ENCODE peak calls at places on chromosomes 4 and X, in seven cellular contexts. X, G, U, P, L, F and B are unnamed samples. For H3K27me3, the result is how much of the 10 kb centered on the place peaks cover.

GRCh38 chrX:10062352-10062751 is 94.4 kb upstream of the CLCN4 start:
- DNase-seq in P (no peak), X (no peak), U (no peak), G (no peak), L (no peak), F (no peak), B (no peak)

GRCh38 chrX:136268051-136269048 is 17.1 kb upstream of the MAP7D3 start:
- DNase-seq in G (no peak), F (no peak), U (peak), P (no peak), X (no peak), L (no peak), B (no peak)

GRCh38 chr4:84690481-84690880 is 107.6 kb downstream of the CDS1 start:
- DNase-seq in U (no peak), F (no peak), L (no peak), G (no peak), X (no peak), P (no peak), B (no peak)

GRCh38 chrX:131305926-131306325 is 16.8 kb upstream of the IGSF1 start:
- DNase-seq in L (no peak), U (no peak), F (no peak), G (no peak), X (no peak), P (no peak), B (no peak)

GRCh38 chrX:123464709-123465108 is 268.1 kb downstream of the THOC2 start:
- DNase-seq in G (no peak), P (no peak), F (no peak), X (no peak), L (no peak), U (no peak), B (no peak)

GRCh38 chr4:17811078-17811603 is 362 bp downstream of the NCAPG start:
- DNase-seq in U (no peak), X (no peak), L (peak), P (no peak), F (peak), G (no peak), B (no peak)

GRCh38 chr4:30863031-30863430 is 142.9 kb downstream of the PCDH7 start:
- DNase-seq in F (no peak), G (peak), U (no peak), P (no peak), X (no peak), L (no peak), B (no peak)

GRCh38 chr4:24174622-24175021 is 284.8 kb upstream of the PPARGC1A start:
- DNase-seq in G (no peak), U (no peak), F (no peak), L (no peak), X (no peak), P (no peak), B (no peak)

GRCh38 chr4:4575284-4576211 is 33.7 kb upstream of the STX18 start:
- DNase-seq in X (no peak), L (peak), P (peak), F (peak), G (no peak), U (peak), B (peak)

GRCh38 chr4:172188248-172188976 is 375.2 kb downstream of the GALNTL6 start:
- DNase-seq in F (no peak), L (no peak), G (no peak), P (no peak), X (no peak), U (no peak), B (no peak)

GRCh38 chr4:170420255-170420693 is 330.5 kb upstream of the AADAT start:
- DNase-seq in X (no peak), L (no peak), P (no peak), F (no peak), U (no peak), G (no peak), B (no peak)

GRCh38 chrX:50117477-50117876 is 83.3 kb downstream of the AKAP4 start:
- DNase-seq in F (no peak), G (no peak), L (no peak), P (no peak), X (no peak), U (no peak), B (no peak)

GRCh38 chr4:156547439-156547838 is 424.2 kb downstream of the PDGFC start:
- DNase-seq in U (no peak), P (no peak), G (peak), L (no peak), F (no peak), X (no peak), B (no peak)

GRCh38 chr4:97656034-97656720 is 487.1 kb downstream of the STPG2 start:
- DNase-seq in L (no peak), U (no peak), G (peak), P (no peak), F (no peak), X (no peak), B (no peak)

GRCh38 chr4:152460488-152460887 is 75.4 kb downstream of the FBXW7 start:
- DNase-seq in L (no peak), P (no peak), G (peak), X (no peak), U (no peak), F (no peak), B (no peak)

GRCh38 chrX:136754641-136755040 is 26.1 kb downstream of the ARHGEF6 start:
- DNase-seq in U (no peak), P (no peak), G (no peak), X (no peak), F (no peak), L (peak), B (no peak)

GRCh38 chr4:149896428-149896827 is 80.8 kb upstream of the IQCM start:
- DNase-seq in X (no peak), G (peak), P (no peak), U (no peak), F (no peak), L (peak), B (no peak)

GRCh38 chrX:25442501-25442900 is 426.7 kb upstream of the ARX start:
- DNase-seq in G (no peak), P (no peak), X (no peak), F (no peak), L (no peak), U (no peak), B (no peak)

GRCh38 chrX:42524374-42524773 is 253.6 kb downstream of the PPP1R2C start:
- DNase-seq in P (no peak), G (peak), L (no peak), X (no peak), F (no peak), U (no peak), B (no peak)

GRCh38 chrX:87299563-87300160 is 217.9 kb upstream of the KLHL4 start:
- DNase-seq in X (no peak), U (no peak), F (no peak), P (no peak), L (no peak), G (peak), B (no peak)

GRCh38 chrX:115560978-115561604 is at the start of gene PLS3:
- DNase-seq in F (peak), U (peak), P (peak), L (peak), X (peak), G (peak), B (peak)

GRCh38 chr4:105715692-105716278 is 7.2 kb downstream of the GSTCD start:
- DNase-seq in P (no peak), U (peak), G (peak), L (no peak), X (no peak), F (no peak), B (no peak)

GRCh38 chr4:98536631-98537030 is 121.8 kb downstream of the TSPAN5 start:
- DNase-seq in G (no peak), F (no peak), L (no peak), U (no peak), X (no peak), P (no peak), B (no peak)

GRCh38 chr4:7964890-7965662 is 25.4 kb upstream of the AFAP1 start:
- DNase-seq in X (peak), P (no peak), F (peak), U (no peak), L (peak), G (peak), B (no peak)

GRCh38 chr4:89251396-89251795 is 56.2 kb downstream of the GPRIN3 start:
- DNase-seq in U (no peak), L (no peak), G (no peak), F (no peak), P (no peak), X (no peak), B (no peak)

GRCh38 chr4:137124278-137124932 is 407.9 kb downstream of the PCDH18 start:
- DNase-seq in X (no peak), F (no peak), P (no peak), G (peak), U (peak), L (no peak), B (no peak)

GRCh38 chr4:174633399-174633798 is 111.1 kb upstream of the HPGD start:
- DNase-seq in G (no peak), P (no peak), F (no peak), X (no peak), U (no peak), L (no peak), B (no peak)

GRCh38 chr4:177163532-177163931 is 146.1 kb upstream of the NEIL3 start:
- DNase-seq in L (no peak), P (no peak), G (peak), X (no peak), F (no peak), U (no peak), B (no peak)

GRCh38 chr4:96352051-96352517 is 512.2 kb downstream of the PDHA2 start:
- DNase-seq in L (no peak), G (peak), F (no peak), P (no peak), X (no peak), U (peak), B (no peak)
- TF ChIP-seq CTCF in L (peak), G (peak), F (no peak), P (no peak), X (peak), U (peak), B (no peak)

GRCh38 chr4:54440394-54441223 is 211.5 kb downstream of the PDGFRA start:
- DNase-seq in L (no peak), F (no peak), X (no peak), U (peak), P (no peak), G (peak), B (no peak)
- H3K4me3 ChIP-seq in L (peak), F (no peak), X (no peak), U (peak), P (no peak), G (no peak), B (peak)

DNA sequence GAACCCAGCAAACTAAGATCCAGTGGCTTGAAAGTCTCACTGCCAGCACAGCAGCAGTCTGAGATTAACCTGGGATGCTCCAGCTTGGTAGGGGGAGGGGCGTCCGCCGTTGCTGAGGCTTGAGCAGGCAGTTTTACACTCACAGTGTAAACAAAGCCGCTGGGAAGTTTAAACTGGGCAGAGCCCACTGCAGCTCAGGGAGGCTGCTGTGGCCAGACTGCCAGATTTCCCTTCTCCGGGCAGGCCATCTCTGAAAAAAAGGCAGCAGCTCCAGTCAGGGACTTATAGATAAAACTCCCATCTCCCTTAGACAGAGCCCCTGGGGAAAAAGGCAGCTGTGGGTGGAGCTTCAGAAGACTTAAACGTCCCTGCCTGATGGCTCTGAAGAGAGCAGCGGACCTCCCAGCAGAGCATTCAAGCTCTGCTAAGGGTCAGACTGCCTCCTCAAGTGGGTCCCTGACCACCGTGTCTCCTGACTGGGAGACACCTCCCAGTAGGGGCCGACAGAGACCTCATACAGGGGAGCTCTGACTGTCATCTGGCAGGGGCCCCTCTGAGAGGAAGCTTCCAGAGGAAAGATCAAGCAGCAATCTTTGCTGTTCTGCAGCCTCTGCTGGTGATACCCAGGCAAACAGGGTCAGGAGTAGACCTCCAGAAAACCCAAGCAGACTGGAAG is 45.1 kb upstream of the CDX4 start:
- DNase-seq in L (no peak), G (no peak), P (no peak), X (no peak), U (no peak), F (no peak), B (no peak)
- H3K27me3 ChIP-seq in L (under half), G (under half), P (under half), X (under half), U (under half), F (under half), B (under half)

GRCh38 chr4:153620352-153620751 is 63.7 kb upstream of the TLR2 start:
- DNase-seq in P (no peak), X (no peak), F (no peak), L (no peak), U (no peak), G (no peak), B (no peak)
- TF ChIP-seq CTCF in P (no peak), X (no peak), F (no peak), L (no peak), U (no peak), G (no peak), B (no peak)

DNA sequence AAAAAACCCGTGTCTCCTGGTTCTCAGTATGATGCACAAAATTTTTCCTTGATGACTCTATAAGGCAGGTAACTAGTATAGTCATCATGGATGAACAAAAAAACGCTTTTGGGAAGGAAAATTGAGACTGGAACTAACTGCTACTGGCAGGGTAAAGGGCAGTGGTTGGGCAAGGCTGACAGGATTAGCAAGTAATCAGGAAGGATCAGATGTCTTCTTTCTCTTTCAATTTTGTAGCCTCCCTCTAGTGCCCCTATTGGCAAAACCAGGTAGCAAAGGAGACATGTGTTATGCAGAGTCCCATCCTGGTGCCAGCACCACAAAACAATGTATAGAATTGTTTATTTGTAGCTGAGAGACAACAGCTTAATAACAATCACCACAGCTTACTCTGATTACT is 12.8 kb upstream of the SLITRK4 start:
- DNase-seq in F (no peak), L (no peak), U (no peak), X (no peak), P (no peak), G (no peak), B (no peak)
- H3K4me3 ChIP-seq in F (no peak), L (no peak), U (no peak), X (no peak), P (no peak), G (no peak), B (no peak)

GRCh38 chr4:119518915-119519410 is 109.6 kb downstream of the PDE5A start:
- DNase-seq in F (no peak), L (no peak), G (no peak), X (no peak), P (no peak), U (no peak), B (no peak)
- H3K27me3 ChIP-seq in F (under half), L (under half), G (under half), X (under half), P (under half), U (under half), B (under half)